ENCODE peak calls at places on chromosomes 11 and 22, in six cellular contexts. One of them, this sample, is unnamed.

GRCh38 chr11:117614695-117615094 is 182.3 kb downstream of the DSCAML1 start:
- DNase-seq in brain microvascular endothelial cell: no peak
- DNase-seq in psoas muscle: no peak
- DNase-seq in heart left ventricle: no peak
- DNase-seq in pancreas: no peak
- DNase-seq in fibroblast of the aortic adventitia: no peak
- DNase-seq in this sample: no peak

GRCh38 chr11:96426356-96427103 is 36.7 kb downstream of the JRKL start:
- DNase-seq in pancreas: no peak
- DNase-seq in fibroblast of the aortic adventitia: peak
- DNase-seq in heart left ventricle: no peak
- DNase-seq in brain microvascular endothelial cell: no peak
- DNase-seq in psoas muscle: no peak
- DNase-seq in this sample: peak

GRCh38 chr11:64058494-64058893 is 22.8 kb downstream of the FLRT1 start:
- DNase-seq in fibroblast of the aortic adventitia: no peak
- DNase-seq in brain microvascular endothelial cell: no peak
- DNase-seq in pancreas: no peak
- DNase-seq in psoas muscle: no peak
- DNase-seq in heart left ventricle: peak
- DNase-seq in this sample: no peak

GRCh38 chr11:73999581-74000306 is 9.1 kb downstream of the UCP3 start:
- DNase-seq in pancreas: no peak
- DNase-seq in fibroblast of the aortic adventitia: no peak
- DNase-seq in psoas muscle: no peak
- DNase-seq in brain microvascular endothelial cell: no peak
- DNase-seq in heart left ventricle: no peak
- DNase-seq in this sample: no peak

GRCh38 chr11:46120361-46120710 is 918 bp downstream of the PHF21A start:
- DNase-seq in psoas muscle: peak
- DNase-seq in pancreas: peak
- DNase-seq in fibroblast of the aortic adventitia: no peak
- DNase-seq in brain microvascular endothelial cell: no peak
- DNase-seq in heart left ventricle: peak
- DNase-seq in this sample: no peak

GRCh38 chr11:134634897-134635831 is 223.1 kb upstream of the B3GAT1 start:
- DNase-seq in pancreas: no peak
- DNase-seq in psoas muscle: no peak
- DNase-seq in fibroblast of the aortic adventitia: no peak
- DNase-seq in heart left ventricle: peak
- DNase-seq in brain microvascular endothelial cell: no peak
- DNase-seq in this sample: no peak

GRCh38 chr11:113991170-113991569 is 16.3 kb downstream of the HTR3A start:
- DNase-seq in brain microvascular endothelial cell: peak
- DNase-seq in psoas muscle: no peak
- DNase-seq in fibroblast of the aortic adventitia: peak
- DNase-seq in pancreas: no peak
- DNase-seq in heart left ventricle: peak
- DNase-seq in this sample: peak

GRCh38 chr11:8794677-8795103 is 112.1 kb downstream of the RPL27A start:
- DNase-seq in psoas muscle: no peak
- DNase-seq in brain microvascular endothelial cell: no peak
- DNase-seq in fibroblast of the aortic adventitia: no peak
- DNase-seq in pancreas: peak
- DNase-seq in heart left ventricle: no peak
- DNase-seq in this sample: no peak

GRCh38 chr11:121652982-121653381 is 200.2 kb upstream of the SORL1-AS1 start:
- DNase-seq in fibroblast of the aortic adventitia: peak
- DNase-seq in brain microvascular endothelial cell: no peak
- DNase-seq in psoas muscle: no peak
- DNase-seq in heart left ventricle: no peak
- DNase-seq in pancreas: no peak
- DNase-seq in this sample: peak

GRCh38 chr11:58580311-58580710 is 1.4 kb downstream of the ZFP91 start:
- DNase-seq in psoas muscle: no peak
- DNase-seq in heart left ventricle: no peak
- DNase-seq in brain microvascular endothelial cell: no peak
- DNase-seq in fibroblast of the aortic adventitia: no peak
- DNase-seq in pancreas: no peak
- DNase-seq in this sample: no peak

GRCh38 chr11:6206456-6207180 is 1.3 kb downstream of the C11orf42 start:
- DNase-seq in psoas muscle: no peak
- DNase-seq in brain microvascular endothelial cell: no peak
- DNase-seq in fibroblast of the aortic adventitia: no peak
- DNase-seq in heart left ventricle: no peak
- DNase-seq in pancreas: no peak
- DNase-seq in this sample: no peak

GRCh38 chr22:20483771-20484170 is 11.8 kb downstream of the KLHL22 start:
- DNase-seq in brain microvascular endothelial cell: no peak
- DNase-seq in psoas muscle: no peak
- DNase-seq in heart left ventricle: no peak
- DNase-seq in pancreas: no peak
- DNase-seq in fibroblast of the aortic adventitia: no peak
- DNase-seq in this sample: no peak

GRCh38 chr11:82225502-82225901 is 508.2 kb downstream of the FAM181B start:
- DNase-seq in brain microvascular endothelial cell: no peak
- DNase-seq in pancreas: no peak
- DNase-seq in fibroblast of the aortic adventitia: no peak
- DNase-seq in heart left ventricle: no peak
- DNase-seq in psoas muscle: no peak
- DNase-seq in this sample: no peak

GRCh38 chr11:82229346-82229745 is 504.3 kb downstream of the FAM181B start:
- DNase-seq in fibroblast of the aortic adventitia: peak
- DNase-seq in pancreas: no peak
- DNase-seq in brain microvascular endothelial cell: peak
- DNase-seq in psoas muscle: no peak
- DNase-seq in heart left ventricle: no peak
- DNase-seq in this sample: peak

DNA sequence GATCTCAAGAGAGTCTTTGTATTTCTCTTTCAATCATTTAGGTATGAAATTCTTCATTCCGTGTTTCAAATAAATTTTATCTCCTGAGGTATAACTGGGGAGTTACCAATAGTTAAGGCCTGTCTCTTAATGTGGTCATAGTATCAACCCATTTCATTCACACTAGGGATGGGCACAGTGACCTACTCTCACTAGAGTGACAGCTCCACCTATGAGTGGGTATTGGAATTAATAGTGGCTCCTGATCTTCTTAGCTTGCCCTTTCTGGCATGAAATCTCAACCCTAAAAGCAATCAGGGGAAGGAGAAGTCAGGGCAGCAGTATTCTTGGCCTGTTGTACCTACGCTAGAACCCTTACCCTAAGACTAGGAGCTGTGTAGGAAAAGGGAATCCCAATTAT is 507.7 kb downstream of the FAM181B start:
- DNase-seq in fibroblast of the aortic adventitia: no peak
- DNase-seq in pancreas: no peak
- DNase-seq in psoas muscle: no peak
- DNase-seq in heart left ventricle: no peak
- DNase-seq in brain microvascular endothelial cell: no peak
- DNase-seq in this sample: no peak
- TF ChIP-seq CTCF in fibroblast of the aortic adventitia: no peak
- TF ChIP-seq CTCF in pancreas: no peak
- TF ChIP-seq CTCF in psoas muscle: no peak
- TF ChIP-seq CTCF in heart left ventricle: no peak
- TF ChIP-seq CTCF in brain microvascular endothelial cell: no peak
- TF ChIP-seq CTCF in this sample: no peak

GRCh38 chr22:48577014-48577690 is 1250.5 kb downstream of the BRD1 start:
- DNase-seq in heart left ventricle: no peak
- DNase-seq in fibroblast of the aortic adventitia: no peak
- DNase-seq in psoas muscle: no peak
- DNase-seq in pancreas: no peak
- DNase-seq in brain microvascular endothelial cell: no peak
- DNase-seq in this sample: no peak

GRCh38 chr22:48574776-48575566 is 1252.7 kb downstream of the BRD1 start:
- DNase-seq in heart left ventricle: no peak
- DNase-seq in brain microvascular endothelial cell: no peak
- DNase-seq in pancreas: peak
- DNase-seq in fibroblast of the aortic adventitia: no peak
- DNase-seq in psoas muscle: peak
- DNase-seq in this sample: peak

GRCh38 chr22:48577691-48578090 is 1250.0 kb downstream of the BRD1 start:
- DNase-seq in brain microvascular endothelial cell: no peak
- DNase-seq in fibroblast of the aortic adventitia: no peak
- DNase-seq in psoas muscle: no peak
- DNase-seq in pancreas: no peak
- DNase-seq in heart left ventricle: no peak
- DNase-seq in this sample: no peak

GRCh38 chr22:48576333-48577013 is 1251.2 kb downstream of the BRD1 start:
- DNase-seq in brain microvascular endothelial cell: no peak
- DNase-seq in fibroblast of the aortic adventitia: no peak
- DNase-seq in heart left ventricle: no peak
- DNase-seq in pancreas: no peak
- DNase-seq in psoas muscle: no peak
- DNase-seq in this sample: no peak

DNA sequence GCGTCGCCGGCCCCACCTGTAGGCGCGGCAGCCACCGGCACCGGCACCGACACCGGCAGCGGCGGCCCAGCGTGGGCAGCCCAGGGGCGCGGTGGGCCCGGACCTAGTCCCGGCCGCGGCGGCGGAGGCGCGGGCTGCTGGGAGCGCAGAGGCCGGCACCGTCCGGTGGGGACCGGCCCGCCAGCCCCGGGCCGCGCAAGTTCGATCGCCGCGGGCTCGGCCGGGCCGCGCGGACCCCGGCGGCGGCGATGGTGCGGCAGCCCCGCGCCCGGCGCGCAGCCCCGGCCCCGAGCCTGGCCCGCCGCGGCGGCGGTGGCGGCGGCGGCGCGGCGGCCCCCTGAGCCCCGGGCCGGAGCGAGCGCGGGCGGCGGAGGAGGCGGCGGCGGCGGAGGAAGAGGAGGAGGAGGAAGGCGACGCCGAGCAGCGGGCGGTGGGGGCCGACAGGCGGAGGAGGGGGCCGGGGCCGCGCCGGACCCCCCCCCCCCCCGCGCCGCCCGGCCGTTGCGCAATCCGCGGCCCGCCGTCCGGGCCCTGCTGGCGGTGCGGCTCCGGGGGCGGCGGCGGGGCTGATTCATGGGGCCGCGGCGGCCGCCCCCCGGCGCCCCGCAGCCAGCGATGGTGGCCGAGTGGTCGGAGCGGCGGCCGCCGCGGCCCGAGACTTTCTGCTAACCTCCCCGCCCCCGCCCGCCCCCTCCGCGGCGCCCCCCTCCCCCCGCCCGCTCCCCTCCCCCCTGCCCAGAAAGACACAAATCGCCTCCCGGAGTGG is 1251.9 kb downstream of the BRD1 start:
- DNase-seq in heart left ventricle: no peak
- DNase-seq in psoas muscle: no peak
- DNase-seq in pancreas: no peak
- DNase-seq in fibroblast of the aortic adventitia: no peak
- DNase-seq in brain microvascular endothelial cell: no peak
- DNase-seq in this sample: no peak
- H3K4me3 ChIP-seq in heart left ventricle: no peak
- H3K4me3 ChIP-seq in psoas muscle: peak
- H3K4me3 ChIP-seq in pancreas: peak
- H3K4me3 ChIP-seq in fibroblast of the aortic adventitia: no peak
- H3K4me3 ChIP-seq in brain microvascular endothelial cell: no peak
- H3K4me3 ChIP-seq in this sample: no peak

GRCh38 chr22:43890901-43891331 is 897 bp downstream of the PNPLA5 start:
- DNase-seq in heart left ventricle: no peak
- DNase-seq in fibroblast of the aortic adventitia: no peak
- DNase-seq in brain microvascular endothelial cell: no peak
- DNase-seq in psoas muscle: no peak
- DNase-seq in pancreas: no peak
- DNase-seq in this sample: no peak

GRCh38 chr22:43891360-43892182 is at the start of gene PNPLA5:
- DNase-seq in fibroblast of the aortic adventitia: no peak
- DNase-seq in pancreas: no peak
- DNase-seq in psoas muscle: no peak
- DNase-seq in brain microvascular endothelial cell: peak
- DNase-seq in heart left ventricle: no peak
- DNase-seq in this sample: no peak

GRCh38 chr22:43888740-43889139 is 3.1 kb downstream of the PNPLA5 start:
- DNase-seq in fibroblast of the aortic adventitia: no peak
- DNase-seq in psoas muscle: no peak
- DNase-seq in heart left ventricle: no peak
- DNase-seq in brain microvascular endothelial cell: no peak
- DNase-seq in pancreas: no peak
- DNase-seq in this sample: no peak

GRCh38 chr22:43887391-43887790 is 4.4 kb downstream of the PNPLA5 start:
- DNase-seq in psoas muscle: no peak
- DNase-seq in fibroblast of the aortic adventitia: no peak
- DNase-seq in pancreas: no peak
- DNase-seq in brain microvascular endothelial cell: no peak
- DNase-seq in heart left ventricle: no peak
- DNase-seq in this sample: no peak

DNA sequence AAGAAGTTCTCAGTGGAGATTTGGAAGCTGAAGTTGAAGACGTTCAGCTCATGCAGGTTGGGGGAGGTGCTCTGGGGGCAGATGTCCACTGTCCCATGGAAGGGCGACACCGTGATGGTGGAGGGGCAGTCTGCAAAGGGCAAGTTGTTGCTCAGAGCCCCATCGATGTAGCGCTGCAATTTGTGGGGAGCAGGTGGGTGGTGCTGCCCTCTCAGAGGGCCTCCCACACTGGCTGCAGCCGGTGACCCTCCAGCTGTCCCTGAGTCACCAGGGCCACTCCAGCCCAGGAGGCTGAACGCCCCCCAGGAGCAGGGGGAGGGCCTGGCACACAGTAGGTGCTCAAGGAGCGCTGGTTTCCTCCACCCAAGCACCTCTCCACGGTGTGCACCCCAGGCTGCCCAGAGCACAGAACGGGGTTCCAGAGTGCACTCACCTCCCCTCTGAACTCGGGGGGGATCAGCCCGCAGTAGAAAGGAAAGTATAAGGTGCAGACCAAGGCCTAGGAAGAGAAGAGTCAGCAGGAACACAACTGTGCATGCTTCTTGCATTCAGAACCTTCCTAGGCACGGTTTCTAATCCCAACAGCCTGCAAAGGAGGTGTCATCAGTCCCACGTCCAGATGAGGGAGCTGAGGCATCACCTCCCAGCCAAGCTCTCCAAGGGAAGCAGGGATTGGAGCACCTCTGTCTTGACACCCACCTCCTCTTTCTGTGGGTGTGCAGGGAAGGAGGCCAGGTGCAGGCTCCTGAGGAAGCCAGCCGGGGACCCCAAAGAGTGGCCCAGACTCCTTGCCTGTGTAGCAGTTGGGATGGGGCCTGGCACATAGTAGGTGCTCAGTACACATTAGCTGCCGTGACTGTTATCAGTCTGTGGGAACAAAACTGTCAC is 2.2 kb downstream of the PNPLA5 start:
- DNase-seq in fibroblast of the aortic adventitia: peak
- DNase-seq in psoas muscle: no peak
- DNase-seq in heart left ventricle: no peak
- DNase-seq in brain microvascular endothelial cell: no peak
- DNase-seq in pancreas: no peak
- DNase-seq in this sample: peak
- TF ChIP-seq CTCF in fibroblast of the aortic adventitia: peak
- TF ChIP-seq CTCF in psoas muscle: no peak
- TF ChIP-seq CTCF in heart left ventricle: no peak
- TF ChIP-seq CTCF in brain microvascular endothelial cell: peak
- TF ChIP-seq CTCF in pancreas: no peak
- TF ChIP-seq CTCF in this sample: peak

GRCh38 chr11:20289732-20290131 is 73.8 kb upstream of the HTATIP2 start:
- DNase-seq in brain microvascular endothelial cell: no peak
- DNase-seq in pancreas: no peak
- DNase-seq in heart left ventricle: no peak
- DNase-seq in psoas muscle: no peak
- DNase-seq in fibroblast of the aortic adventitia: no peak
- DNase-seq in this sample: no peak
- H3K4me3 ChIP-seq in brain microvascular endothelial cell: no peak
- H3K4me3 ChIP-seq in pancreas: no peak
- H3K4me3 ChIP-seq in heart left ventricle: no peak
- H3K4me3 ChIP-seq in psoas muscle: no peak
- H3K4me3 ChIP-seq in fibroblast of the aortic adventitia: no peak
- H3K4me3 ChIP-seq in this sample: no peak

This sample was measured in foreskin fibroblast.